ENCODE peak calls at places on chromosome 7, in eight cellular contexts. R is lower lobe of right lung; P is SJSA1; Q is tibial artery; E is naive thymus-derived CD4-positive, alpha-beta T cell; T is spleen; U is Peyer's patch; W is HCT116. X is an unnamed sample. For H3K9me3 and H3K4me1, the result is how much of the 10 kb centered on the place peaks cover.

GRCh38 chr7:8481752-8482446 is 48.5 kb downstream of the NXPH1 start:
- DNase-seq in R (no peak), P (no peak), Q (no peak), E (no peak), T (no peak), U (no peak), W (no peak), X (peak)

GRCh38 chr7:111030358-111030735 is 60.6 kb upstream of the LRRN3 start:
- DNase-seq in R (no peak), P (no peak), Q (no peak), E (no peak), T (no peak), U (no peak), W (no peak), X (no peak)

GRCh38 chr7:123148813-123149212 is 51.0 kb downstream of the SLC13A1 start:
- DNase-seq in R (no peak), P (no peak), Q (no peak), E (no peak), T (no peak), U (no peak), W (no peak), X (no peak)

GRCh38 chr7:106792233-106792926 is 72.7 kb upstream of the PIK3CG start:
- DNase-seq in R (no peak), P (no peak), Q (no peak), E (no peak), T (no peak), U (no peak), W (no peak), X (no peak)

GRCh38 chr7:152544481-152544927 is 108.7 kb upstream of the KMT2C start:
- DNase-seq in R (no peak), P (no peak), Q (no peak), E (no peak), T (no peak), U (no peak), W (no peak), X (peak)

GRCh38 chr7:92680458-92680857 is 90.3 kb upstream of the FAM133B start:
- DNase-seq in R (no peak), P (no peak), Q (no peak), E (no peak), T (no peak), U (no peak), W (no peak), X (no peak)

GRCh38 chr7:2613926-2614613 is 17.7 kb upstream of the TTYH3 start:
- DNase-seq in R (peak), P (no peak), Q (peak), E (no peak), T (no peak), U (no peak), W (no peak), X (no peak)

GRCh38 chr7:148620749-148621372 is 30.3 kb downstream of the C7orf33 start:
- DNase-seq in R (no peak), P (no peak), Q (no peak), E (no peak), T (no peak), U (no peak), W (peak), X (peak)

GRCh38 chr7:132090444-132090843 is 485.8 kb downstream of the PLXNA4 start:
- DNase-seq in R (no peak), P (no peak), Q (no peak), E (no peak), T (no peak), U (no peak), W (no peak), X (no peak)

GRCh38 chr7:66626236-66626957 is 2.3 kb upstream of the KCTD7 start:
- DNase-seq in R (no peak), P (no peak), Q (no peak), E (no peak), T (no peak), U (no peak), W (no peak), X (no peak)

GRCh38 chr7:128839751-128840177 is 9.6 kb downstream of the FLNC start:
- DNase-seq in R (peak), P (no peak), Q (no peak), E (no peak), T (no peak), U (no peak), W (no peak), X (no peak)

GRCh38 chr7:137269240-137269639 is 74.3 kb downstream of the PTN start:
- DNase-seq in R (no peak), P (no peak), Q (no peak), E (no peak), T (no peak), U (no peak), W (no peak), X (no peak)

GRCh38 chr7:93228302-93228701 is 2.0 kb upstream of the HEPACAM2 start:
- DNase-seq in R (no peak), P (no peak), Q (no peak), E (peak), T (no peak), U (no peak), W (peak), X (peak)

GRCh38 chr7:13880789-13881188 is 108.7 kb downstream of the ETV1 start:
- DNase-seq in R (no peak), P (no peak), Q (no peak), E (no peak), T (no peak), U (no peak), W (peak), X (no peak)

GRCh38 chr7:104230606-104231005 is 22.8 kb upstream of the ORC5 start:
- DNase-seq in R (no peak), P (no peak), Q (no peak), E (no peak), T (no peak), U (no peak), W (no peak), X (no peak)

GRCh38 chr7:143519411-143520131 is 41.9 kb downstream of the TAS2R41 start:
- DNase-seq in R (no peak), P (no peak), Q (no peak), E (no peak), T (no peak), U (no peak), W (no peak), X (no peak)

GRCh38 chr7:130139193-130139950 is 65.8 kb downstream of the TMEM209 start:
- DNase-seq in R (no peak), P (no peak), Q (no peak), E (no peak), T (no peak), U (no peak), W (no peak), X (no peak)

GRCh38 chr7:149748223-149748874 is 25.0 kb downstream of the ZNF467 start:
- DNase-seq in R (no peak), P (no peak), Q (no peak), E (no peak), T (peak), U (no peak), W (no peak), X (peak)

GRCh38 chr7:32888505-32888904 is 3.1 kb downstream of the KBTBD2 start:
- DNase-seq in R (no peak), P (no peak), Q (no peak), E (no peak), T (no peak), U (no peak), W (no peak), X (no peak)

GRCh38 chr7:159160450-159160849 is 15.8 kb upstream of the VIPR2 start:
- DNase-seq in R (no peak), P (no peak), Q (no peak), E (no peak), T (no peak), U (no peak), W (no peak), X (no peak)

GRCh38 chr7:159166530-159166929 is 21.9 kb upstream of the VIPR2 start:
- DNase-seq in R (no peak), P (no peak), Q (no peak), E (no peak), T (no peak), U (no peak), W (no peak), X (no peak)

GRCh38 chr7:159167139-159167538 is 22.5 kb upstream of the VIPR2 start:
- DNase-seq in R (no peak), P (no peak), Q (no peak), E (no peak), T (no peak), U (no peak), W (no peak), X (no peak)

GRCh38 chr7:159169391-159169790 is 24.7 kb upstream of the VIPR2 start:
- DNase-seq in R (no peak), P (no peak), Q (no peak), E (no peak), T (no peak), U (no peak), W (no peak), X (no peak)

DNA sequence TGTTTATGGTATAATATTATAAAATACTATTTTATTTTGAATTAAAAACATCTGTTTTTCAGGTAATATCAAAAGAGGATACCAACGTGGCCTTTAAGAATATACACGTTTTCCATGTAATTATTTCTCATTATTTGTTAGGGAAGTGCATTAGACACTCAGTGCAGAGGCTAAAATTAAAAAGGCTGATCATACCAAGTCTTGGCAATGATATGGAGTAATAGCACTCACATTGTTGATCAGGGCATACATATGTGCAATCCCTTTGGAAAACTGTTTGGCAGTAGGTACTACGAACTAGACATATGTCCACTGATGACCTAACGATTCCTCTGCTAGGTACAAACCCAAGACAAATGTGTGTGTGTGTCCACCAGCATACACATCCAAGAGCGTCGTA is 20.7 kb upstream of the VIPR2 start:
- DNase-seq in R (no peak), P (no peak), Q (no peak), E (no peak), T (no peak), U (no peak), W (no peak), X (no peak)
- H3K9me3 ChIP-seq in R (under half), P (under half), Q (under half), E (under half), T (under half), U (under half), W (under half), X (under half)

DNA sequence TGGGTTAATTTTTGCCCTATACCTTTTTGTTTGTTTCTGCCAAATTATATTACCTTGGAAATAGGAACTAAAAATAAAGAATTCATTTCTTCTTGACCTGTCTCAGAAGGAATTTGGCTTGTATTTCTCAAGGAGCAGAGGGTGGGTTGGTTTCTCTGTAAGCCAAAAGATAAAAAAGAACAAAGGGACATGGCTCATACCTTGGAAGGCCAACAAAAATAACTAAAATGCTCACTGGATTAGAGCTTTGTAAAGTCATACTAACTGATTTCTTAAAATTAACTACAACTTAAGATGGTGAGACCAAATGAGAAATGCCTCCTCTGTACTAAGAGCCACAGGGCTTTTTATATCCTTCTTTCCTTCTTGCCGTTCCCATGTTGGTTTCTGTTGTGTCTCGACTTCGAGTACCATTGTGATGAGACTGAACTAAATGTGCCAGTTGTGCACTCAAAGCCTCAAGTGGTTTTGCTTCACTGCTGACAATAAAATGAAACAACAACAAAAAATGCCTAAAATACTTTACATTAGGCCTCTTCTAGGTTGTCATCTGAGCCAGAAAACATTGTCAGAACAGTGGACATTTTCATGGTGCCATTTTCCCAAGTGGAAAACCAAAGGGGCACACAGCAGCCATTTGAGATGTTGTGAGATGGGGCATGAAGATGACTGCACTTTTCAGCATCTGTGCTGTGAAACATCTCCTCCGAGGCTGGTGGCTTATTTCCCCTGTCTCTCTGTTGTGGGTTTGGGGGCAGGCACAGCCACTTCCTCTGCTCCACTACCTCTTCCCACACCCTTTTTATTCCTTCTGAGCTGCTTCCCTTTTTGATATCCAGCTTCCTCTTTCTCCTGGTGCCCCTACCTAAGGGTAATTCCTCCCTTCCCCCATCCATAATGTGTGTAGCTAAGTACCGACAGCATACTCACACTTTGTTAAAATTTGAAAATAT is 51.8 kb upstream of the AGR3 start:
- DNase-seq in R (peak), P (no peak), Q (no peak), E (no peak), T (no peak), U (no peak), W (no peak), X (no peak)
- H3K4me1 ChIP-seq in R (under half), P (under half), Q (under half), E (under half), T (under half), U (under half), W (under half), X (under half)

GRCh38 chr7:6424702-6425072 is 23.1 kb downstream of the DAGLB start:
- DNase-seq in R (no peak), P (no peak), Q (no peak), E (no peak), T (no peak), U (no peak), W (no peak), X (no peak)

GRCh38 chr7:6422095-6422494 is 25.7 kb downstream of the DAGLB start:
- DNase-seq in R (no peak), P (no peak), Q (no peak), E (no peak), T (no peak), U (no peak), W (no peak), X (no peak)

GRCh38 chr7:6425948-6426347 is 21.8 kb downstream of the DAGLB start:
- DNase-seq in R (no peak), P (no peak), Q (no peak), E (no peak), T (no peak), U (no peak), W (no peak), X (no peak)

GRCh38 chr7:6422926-6423632 is 24.7 kb downstream of the DAGLB start:
- DNase-seq in R (peak), P (no peak), Q (no peak), E (no peak), T (peak), U (no peak), W (no peak), X (no peak)

DNA sequence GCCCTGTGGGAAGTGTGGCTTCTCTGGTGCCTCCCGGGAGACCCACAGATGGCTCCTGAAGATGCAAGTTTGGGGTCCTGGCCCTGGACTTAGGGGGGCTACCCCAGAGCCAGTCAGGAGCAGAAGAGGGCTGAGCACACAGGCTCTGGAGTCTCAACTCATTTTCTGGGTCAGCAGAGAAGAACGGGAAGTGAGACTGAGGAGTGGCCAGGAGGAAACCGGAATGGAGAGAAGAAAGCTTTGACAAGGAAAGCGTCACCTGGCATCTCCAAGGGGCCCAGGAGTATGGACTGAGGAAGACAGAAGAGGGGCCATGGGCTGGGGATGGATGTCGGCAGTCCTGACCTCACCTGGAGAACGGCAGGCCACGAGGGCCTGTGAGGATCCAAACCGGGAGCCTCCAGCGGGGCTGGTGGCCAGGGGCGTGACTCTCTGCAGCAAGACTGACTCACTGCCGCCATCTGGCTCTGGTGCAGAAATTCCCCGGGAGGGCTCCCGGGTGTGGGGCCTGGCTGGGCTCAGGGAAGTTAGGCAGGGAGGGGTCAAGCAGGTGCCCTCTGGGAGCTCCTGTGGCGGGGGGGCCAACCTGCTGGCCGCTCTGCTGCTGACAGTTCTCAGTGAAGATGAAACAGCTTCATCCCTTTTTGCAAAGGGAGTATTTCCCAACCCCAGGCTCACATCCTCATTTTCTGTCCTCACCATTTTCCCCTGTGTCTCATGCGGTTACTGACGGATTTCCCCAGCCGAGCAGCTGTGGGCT is 23.6 kb downstream of the DAGLB start:
- DNase-seq in R (peak), P (no peak), Q (peak), E (no peak), T (peak), U (no peak), W (no peak), X (no peak)
- H3K27ac ChIP-seq in R (peak), P (no peak), Q (no peak), E (no peak), T (no peak), U (no peak), W (no peak), X (peak)

GRCh38 chr7:64528770-64529169 is 34.1 kb downstream of the ZNF680 start:
- DNase-seq in R (no peak), P (no peak), Q (no peak), E (no peak), T (no peak), U (no peak), W (no peak), X (no peak)

GRCh38 chr7:64533756-64534155 is 29.1 kb downstream of the ZNF680 start:
- DNase-seq in R (no peak), P (no peak), Q (no peak), E (no peak), T (no peak), U (no peak), W (no peak), X (no peak)
- H3K9me3 ChIP-seq in R (half or more), P (under half), Q (under half), E (under half), T (half or more), U (under half), W (under half), X (under half)

DNA sequence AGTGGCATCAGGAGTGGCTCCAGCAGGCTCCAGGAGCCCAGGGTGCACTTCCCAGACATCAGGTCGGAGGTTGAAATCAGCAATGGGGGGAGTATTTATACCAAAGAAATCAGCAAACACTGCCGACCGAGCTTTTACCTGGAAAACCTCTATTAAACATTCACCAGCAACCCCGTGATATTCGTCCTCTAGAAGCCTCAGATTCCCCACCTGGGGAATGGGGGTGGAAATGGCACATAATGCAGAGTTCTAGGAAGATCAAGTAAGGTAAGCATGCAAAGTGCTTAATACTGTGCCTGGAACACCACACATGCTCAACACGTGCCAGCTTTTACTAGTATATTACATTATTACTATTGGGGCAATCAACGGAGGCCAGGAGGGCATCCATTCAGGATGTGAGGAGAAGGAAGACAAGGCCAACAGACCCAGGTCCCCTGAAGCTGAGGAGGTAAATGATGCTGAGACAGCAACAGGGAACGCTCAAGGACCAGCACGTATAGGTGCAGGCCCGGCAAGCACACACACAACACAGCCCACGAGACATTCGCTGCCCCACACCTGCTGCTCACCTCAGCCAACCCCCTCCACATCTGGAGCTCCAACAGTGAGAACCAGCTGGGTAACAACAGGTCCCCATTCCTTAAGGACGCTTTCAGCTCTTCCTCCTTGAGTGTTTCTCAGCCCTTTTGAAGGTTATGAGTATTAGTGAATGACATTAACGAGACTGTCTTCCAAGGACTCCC is 125.5 kb downstream of the TNS3 start:
- DNase-seq in R (no peak), P (no peak), Q (peak), E (no peak), T (no peak), U (peak), W (no peak), X (no peak)
- H3K4me1 ChIP-seq in R (half or more), P (under half), Q (half or more), E (under half), T (under half), U (under half), W (under half), X (under half)

DNA sequence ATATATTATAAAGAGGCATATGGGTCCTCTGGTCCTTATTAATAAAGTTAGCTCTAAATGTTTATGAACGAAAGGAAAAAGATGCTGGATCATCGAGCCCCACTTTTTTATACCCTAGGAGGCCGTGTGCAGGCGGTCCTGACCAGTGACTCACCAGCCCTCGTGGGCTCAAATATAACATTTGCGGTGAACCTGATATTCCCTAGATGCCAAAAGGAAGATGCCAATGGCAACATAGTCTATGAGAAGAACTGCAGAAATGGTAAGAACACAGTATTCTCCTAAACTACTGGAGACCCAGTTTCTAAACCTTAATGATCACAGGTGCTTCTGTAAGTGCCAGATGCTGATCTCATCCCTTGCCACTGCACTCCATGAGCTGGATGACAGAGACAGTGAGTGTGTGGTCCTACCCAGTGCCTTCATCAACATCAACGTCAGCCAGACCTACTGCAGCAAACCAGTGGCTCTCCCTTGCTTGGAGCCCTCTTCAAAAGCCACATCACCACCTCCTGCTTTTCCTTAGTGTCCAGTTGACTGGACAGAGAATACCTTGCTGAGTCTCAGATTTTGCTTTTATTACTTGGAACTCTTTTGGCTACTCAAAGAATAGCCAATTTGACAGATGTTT is 7.6 kb downstream of the GPNMB start:
- DNase-seq in R (no peak), P (peak), Q (no peak), E (no peak), T (no peak), U (no peak), W (no peak), X (no peak)
- H3K27ac ChIP-seq in R (no peak), P (no peak), Q (no peak), E (no peak), T (no peak), U (no peak), W (no peak), X (no peak)

X was measured in small intestine.